ENCODE peak calls at places on chromosomes 3 and 15, in five cellular contexts. One of them, this sample, is unnamed. For H3K9me2, the result is how much of the 10 kb centered on the place peaks cover.

GRCh38 chr3:94453864-94454263 is 391.0 kb downstream of the NSUN3 start:
- DNase-seq in Karpas-422: no peak
- DNase-seq in SK-N-SH: no peak
- DNase-seq in GM23248: no peak
- DNase-seq in GM23338: no peak
- DNase-seq in this sample: no peak

GRCh38 chr3:136772709-136773108 is 20.5 kb upstream of the STAG1 start:
- DNase-seq in Karpas-422: no peak
- DNase-seq in GM23338: no peak
- DNase-seq in GM23248: peak
- DNase-seq in SK-N-SH: no peak
- DNase-seq in this sample: peak

GRCh38 chr3:139378587-139378986 is 10.9 kb downstream of the COPB2 start:
- DNase-seq in SK-N-SH: peak
- DNase-seq in Karpas-422: peak
- DNase-seq in GM23248: no peak
- DNase-seq in GM23338: no peak
- DNase-seq in this sample: no peak

GRCh38 chr15:69604050-69604378 is 151.4 kb downstream of the RPLP1 start:
- DNase-seq in GM23338: peak
- DNase-seq in GM23248: no peak
- DNase-seq in SK-N-SH: no peak
- DNase-seq in Karpas-422: no peak
- DNase-seq in this sample: peak

GRCh38 chr3:183038764-183039163 is 58.4 kb upstream of the DCUN1D1 start:
- DNase-seq in GM23248: no peak
- DNase-seq in SK-N-SH: no peak
- DNase-seq in GM23338: no peak
- DNase-seq in Karpas-422: no peak
- DNase-seq in this sample: no peak

GRCh38 chr15:40337597-40337996 is 3.1 kb downstream of the CCDC9B start:
- DNase-seq in GM23248: no peak
- DNase-seq in GM23338: no peak
- DNase-seq in Karpas-422: no peak
- DNase-seq in SK-N-SH: peak
- DNase-seq in this sample: no peak

GRCh38 chr3:13811614-13812013 is 68.3 kb downstream of the WNT7A start:
- DNase-seq in GM23248: no peak
- DNase-seq in SK-N-SH: no peak
- DNase-seq in GM23338: no peak
- DNase-seq in Karpas-422: no peak
- DNase-seq in this sample: no peak

GRCh38 chr15:70152070-70152480 is 54.4 kb upstream of the TLE3 start:
- DNase-seq in Karpas-422: no peak
- DNase-seq in GM23248: peak
- DNase-seq in SK-N-SH: no peak
- DNase-seq in GM23338: no peak
- DNase-seq in this sample: no peak

GRCh38 chr3:38588276-38588971 is 61.1 kb downstream of the SCN5A start:
- DNase-seq in SK-N-SH: no peak
- DNase-seq in GM23338: no peak
- DNase-seq in GM23248: no peak
- DNase-seq in Karpas-422: no peak
- DNase-seq in this sample: no peak

GRCh38 chr3:174756200-174756829 is 102.8 kb upstream of the NAALADL2 start:
- DNase-seq in Karpas-422: no peak
- DNase-seq in GM23248: no peak
- DNase-seq in SK-N-SH: peak
- DNase-seq in GM23338: no peak
- DNase-seq in this sample: no peak

GRCh38 chr3:48413086-48413485 is 16.8 kb downstream of the PLXNB1 start:
- DNase-seq in SK-N-SH: no peak
- DNase-seq in GM23248: no peak
- DNase-seq in GM23338: no peak
- DNase-seq in Karpas-422: no peak
- DNase-seq in this sample: no peak
- H3K9me2 ChIP-seq in SK-N-SH: under half
- H3K9me2 ChIP-seq in GM23248: under half
- H3K9me2 ChIP-seq in GM23338: under half
- H3K9me2 ChIP-seq in Karpas-422: under half
- H3K9me2 ChIP-seq in this sample: under half

DNA sequence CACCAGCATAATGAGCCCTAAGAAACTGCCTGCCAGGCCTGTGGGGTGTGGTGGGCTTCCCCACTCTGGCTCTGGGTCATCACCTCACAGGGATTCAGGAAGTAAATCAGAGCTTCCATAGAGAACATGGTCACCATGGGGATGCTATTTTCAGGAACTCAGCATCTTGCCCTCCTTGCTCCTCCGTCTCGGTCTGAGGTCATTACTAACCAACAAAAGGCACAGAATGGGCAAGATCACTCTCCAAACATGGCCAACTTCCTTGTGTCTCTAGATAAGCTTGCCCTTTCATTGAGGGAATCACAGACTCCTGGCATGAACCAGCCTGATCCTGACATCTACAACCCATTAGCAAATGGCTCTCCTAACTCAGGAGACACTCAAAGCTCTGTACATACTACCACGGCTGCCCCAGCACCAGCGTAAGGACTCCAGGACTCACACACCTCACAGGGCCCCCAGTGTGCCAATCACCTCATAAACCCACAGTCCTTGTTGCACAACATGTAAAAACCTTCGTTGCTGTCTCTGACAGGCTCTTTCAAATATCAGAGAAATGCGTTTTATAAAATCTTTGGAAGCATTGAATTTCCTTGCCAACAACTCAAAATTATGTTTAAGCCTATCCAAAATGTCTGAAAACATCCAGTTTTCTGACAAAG is 7.4 kb downstream of the FYCO1 start:
- DNase-seq in GM23338: no peak
- DNase-seq in SK-N-SH: no peak
- DNase-seq in GM23248: peak
- DNase-seq in Karpas-422: no peak
- DNase-seq in this sample: no peak
- H3K9me2 ChIP-seq in GM23338: under half
- H3K9me2 ChIP-seq in SK-N-SH: under half
- H3K9me2 ChIP-seq in GM23248: under half
- H3K9me2 ChIP-seq in Karpas-422: under half
- H3K9me2 ChIP-seq in this sample: under half

GRCh38 chr3:58021072-58021959 is 13.1 kb downstream of the FLNB start:
- DNase-seq in GM23338: peak
- DNase-seq in GM23248: no peak
- DNase-seq in Karpas-422: no peak
- DNase-seq in SK-N-SH: no peak
- DNase-seq in this sample: peak

GRCh38 chr3:58021962-58022361 is 13.7 kb downstream of the FLNB start:
- DNase-seq in SK-N-SH: no peak
- DNase-seq in GM23248: no peak
- DNase-seq in Karpas-422: no peak
- DNase-seq in GM23338: no peak
- DNase-seq in this sample: no peak

GRCh38 chr3:58018892-58019291 is 10.7 kb downstream of the FLNB start:
- DNase-seq in GM23338: no peak
- DNase-seq in GM23248: no peak
- DNase-seq in Karpas-422: no peak
- DNase-seq in SK-N-SH: no peak
- DNase-seq in this sample: no peak

GRCh38 chr3:58020740-58021071 is 12.5 kb downstream of the FLNB start:
- DNase-seq in GM23338: no peak
- DNase-seq in SK-N-SH: no peak
- DNase-seq in Karpas-422: no peak
- DNase-seq in GM23248: no peak
- DNase-seq in this sample: no peak

DNA sequence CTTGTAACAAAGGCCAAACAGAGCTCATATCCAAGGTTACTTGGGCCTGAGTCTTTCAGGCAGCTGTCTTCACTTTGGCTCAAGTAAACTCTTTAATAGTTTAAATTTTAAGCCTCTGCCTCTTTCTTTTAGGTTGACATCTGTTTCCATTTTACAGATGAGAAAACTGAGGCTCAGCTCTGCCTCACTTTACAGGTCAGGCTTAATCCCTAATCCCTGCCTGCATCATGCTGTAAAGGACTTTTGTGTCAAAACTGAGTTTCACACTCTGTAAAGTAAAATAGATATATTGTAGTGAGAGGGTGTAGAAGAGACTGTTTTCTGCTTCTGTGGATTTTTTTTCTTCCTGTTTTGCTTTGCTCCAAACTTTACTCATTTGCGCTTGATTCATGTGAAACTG is 11.1 kb downstream of the FLNB start:
- DNase-seq in GM23338: no peak
- DNase-seq in GM23248: no peak
- DNase-seq in SK-N-SH: no peak
- DNase-seq in Karpas-422: no peak
- DNase-seq in this sample: no peak
- H3K9me2 ChIP-seq in GM23338: under half
- H3K9me2 ChIP-seq in GM23248: under half
- H3K9me2 ChIP-seq in SK-N-SH: under half
- H3K9me2 ChIP-seq in Karpas-422: under half
- H3K9me2 ChIP-seq in this sample: under half

DNA sequence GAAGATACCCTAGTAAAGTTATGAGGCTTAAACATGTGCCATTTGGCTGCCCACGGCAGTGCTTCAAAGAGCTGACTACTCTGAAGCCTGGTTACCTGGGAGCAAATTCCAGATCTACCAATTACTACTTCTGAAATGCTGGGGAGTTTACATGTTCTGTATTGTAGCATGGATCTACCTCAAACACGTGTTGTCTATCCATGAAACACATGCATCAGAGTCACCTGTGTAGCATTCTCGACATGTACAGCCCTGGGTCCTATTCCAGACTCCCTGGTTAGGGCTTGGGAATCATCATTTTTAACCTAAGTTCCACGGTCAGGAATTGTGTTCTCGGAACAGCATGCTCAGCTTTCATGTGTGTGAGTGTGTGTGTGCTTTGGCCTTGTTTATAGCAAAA is 599.3 kb upstream of the MDFIC2 start:
- DNase-seq in GM23338: no peak
- DNase-seq in Karpas-422: no peak
- DNase-seq in GM23248: no peak
- DNase-seq in SK-N-SH: no peak
- DNase-seq in this sample: no peak
- H3K9me2 ChIP-seq in GM23338: under half
- H3K9me2 ChIP-seq in Karpas-422: under half
- H3K9me2 ChIP-seq in GM23248: under half
- H3K9me2 ChIP-seq in SK-N-SH: under half
- H3K9me2 ChIP-seq in this sample: under half

GRCh38 chr3:141659821-141660597 is 78.1 kb upstream of the RNF7 start:
- DNase-seq in Karpas-422: no peak
- DNase-seq in SK-N-SH: peak
- DNase-seq in GM23248: peak
- DNase-seq in GM23338: peak
- DNase-seq in this sample: peak
- H3K9me2 ChIP-seq in Karpas-422: under half
- H3K9me2 ChIP-seq in SK-N-SH: under half
- H3K9me2 ChIP-seq in GM23248: under half
- H3K9me2 ChIP-seq in GM23338: under half
- H3K9me2 ChIP-seq in this sample: under half

GRCh38 chr15:60733196-60733595 is 254.3 kb upstream of the ICE2 start:
- DNase-seq in SK-N-SH: no peak
- DNase-seq in GM23338: no peak
- DNase-seq in Karpas-422: no peak
- DNase-seq in GM23248: peak
- DNase-seq in this sample: no peak
- H3K9me2 ChIP-seq in SK-N-SH: under half
- H3K9me2 ChIP-seq in GM23338: under half
- H3K9me2 ChIP-seq in Karpas-422: under half
- H3K9me2 ChIP-seq in GM23248: under half
- H3K9me2 ChIP-seq in this sample: under half

GRCh38 chr3:55697177-55697865 is 210.2 kb upstream of the WNT5A start:
- DNase-seq in GM23338: no peak
- DNase-seq in Karpas-422: no peak
- DNase-seq in GM23248: no peak
- DNase-seq in SK-N-SH: no peak
- DNase-seq in this sample: peak

GRCh38 chr3:55701997-55702396 is 214.9 kb upstream of the WNT5A start:
- DNase-seq in GM23248: no peak
- DNase-seq in Karpas-422: no peak
- DNase-seq in SK-N-SH: no peak
- DNase-seq in GM23338: no peak
- DNase-seq in this sample: no peak

GRCh38 chr3:55704521-55704920 is 217.4 kb upstream of the WNT5A start:
- DNase-seq in SK-N-SH: no peak
- DNase-seq in GM23338: no peak
- DNase-seq in Karpas-422: no peak
- DNase-seq in GM23248: peak
- DNase-seq in this sample: no peak

GRCh38 chr3:55702822-55703221 is 215.7 kb upstream of the WNT5A start:
- DNase-seq in Karpas-422: peak
- DNase-seq in SK-N-SH: no peak
- DNase-seq in GM23248: no peak
- DNase-seq in GM23338: no peak
- DNase-seq in this sample: no peak

DNA sequence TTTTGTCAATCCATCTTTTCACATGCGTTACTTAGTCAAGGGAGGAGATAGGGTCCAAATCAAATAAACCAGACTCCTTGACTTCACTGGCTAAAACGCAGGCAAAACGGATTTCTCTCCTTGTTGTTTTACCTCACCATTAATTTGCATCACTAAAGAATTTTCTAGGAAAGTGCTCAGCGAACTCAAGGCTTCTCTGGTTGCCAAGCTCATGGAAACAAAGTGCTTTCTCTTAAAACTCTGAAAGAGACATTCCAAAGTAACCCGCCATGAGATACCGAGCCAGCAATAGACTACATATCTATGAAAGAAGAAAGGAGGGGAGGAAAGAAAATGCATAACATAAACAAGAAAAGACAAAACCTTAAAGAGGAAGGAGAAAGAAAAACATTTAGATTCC is 211.7 kb upstream of the WNT5A start:
- DNase-seq in GM23248: no peak
- DNase-seq in Karpas-422: no peak
- DNase-seq in SK-N-SH: no peak
- DNase-seq in GM23338: peak
- DNase-seq in this sample: no peak
- H3K9me2 ChIP-seq in GM23248: under half
- H3K9me2 ChIP-seq in Karpas-422: under half
- H3K9me2 ChIP-seq in SK-N-SH: under half
- H3K9me2 ChIP-seq in GM23338: under half
- H3K9me2 ChIP-seq in this sample: under half